ENCODE peak calls at places on chromosome 5, in five cellular contexts. One of them, this sample, is unnamed.

GRCh38 chr5:98911221-98912040 is 17.4 kb downstream of the CHD1 start:
- DNase-seq in neural crest cell: no peak
- DNase-seq in MM.1S: no peak
- DNase-seq in HS-27A: no peak
- DNase-seq in activated CD8-positive, alpha-beta memory T cell treated with anti-CD3 and anti-CD28 coated beads for 4 hours: no peak
- DNase-seq in this sample: no peak

GRCh38 chr5:60520451-60521210 is 179.3 kb downstream of the DEPDC1B start:
- DNase-seq in neural crest cell: no peak
- DNase-seq in MM.1S: no peak
- DNase-seq in HS-27A: no peak
- DNase-seq in activated CD8-positive, alpha-beta memory T cell treated with anti-CD3 and anti-CD28 coated beads for 4 hours: no peak
- DNase-seq in this sample: no peak

GRCh38 chr5:139110526-139111168 is 87.5 kb downstream of the SIL1 start:
- DNase-seq in neural crest cell: no peak
- DNase-seq in MM.1S: no peak
- DNase-seq in HS-27A: no peak
- DNase-seq in activated CD8-positive, alpha-beta memory T cell treated with anti-CD3 and anti-CD28 coated beads for 4 hours: no peak
- DNase-seq in this sample: no peak

GRCh38 chr5:72937517-72938061 is 18.3 kb upstream of the FCHO2 start:
- DNase-seq in neural crest cell: no peak
- DNase-seq in MM.1S: no peak
- DNase-seq in HS-27A: no peak
- DNase-seq in activated CD8-positive, alpha-beta memory T cell treated with anti-CD3 and anti-CD28 coated beads for 4 hours: no peak
- DNase-seq in this sample: no peak

GRCh38 chr5:5583832-5584231 is 161.4 kb downstream of the ICE1 start:
- DNase-seq in neural crest cell: no peak
- DNase-seq in MM.1S: no peak
- DNase-seq in HS-27A: no peak
- DNase-seq in activated CD8-positive, alpha-beta memory T cell treated with anti-CD3 and anti-CD28 coated beads for 4 hours: no peak
- DNase-seq in this sample: no peak

GRCh38 chr5:180216646-180217171 is 7.7 kb upstream of the RASGEF1C start:
- DNase-seq in neural crest cell: no peak
- DNase-seq in MM.1S: no peak
- DNase-seq in HS-27A: no peak
- DNase-seq in activated CD8-positive, alpha-beta memory T cell treated with anti-CD3 and anti-CD28 coated beads for 4 hours: no peak
- DNase-seq in this sample: no peak

GRCh38 chr5:142515036-142515435 is 170.9 kb downstream of the FGF1 start:
- DNase-seq in neural crest cell: no peak
- DNase-seq in MM.1S: no peak
- DNase-seq in HS-27A: no peak
- DNase-seq in activated CD8-positive, alpha-beta memory T cell treated with anti-CD3 and anti-CD28 coated beads for 4 hours: no peak
- DNase-seq in this sample: no peak

GRCh38 chr5:172699999-172700685 is 59.1 kb downstream of the NEURL1B start:
- DNase-seq in neural crest cell: no peak
- DNase-seq in MM.1S: no peak
- DNase-seq in HS-27A: no peak
- DNase-seq in activated CD8-positive, alpha-beta memory T cell treated with anti-CD3 and anti-CD28 coated beads for 4 hours: no peak
- DNase-seq in this sample: no peak

GRCh38 chr5:75622564-75622963 is 11.3 kb downstream of the ANKDD1B start:
- DNase-seq in neural crest cell: no peak
- DNase-seq in MM.1S: no peak
- DNase-seq in HS-27A: no peak
- DNase-seq in activated CD8-positive, alpha-beta memory T cell treated with anti-CD3 and anti-CD28 coated beads for 4 hours: no peak
- DNase-seq in this sample: no peak

GRCh38 chr5:112689510-112689909 is 48.2 kb upstream of the APC start:
- DNase-seq in neural crest cell: no peak
- DNase-seq in MM.1S: no peak
- DNase-seq in HS-27A: no peak
- DNase-seq in activated CD8-positive, alpha-beta memory T cell treated with anti-CD3 and anti-CD28 coated beads for 4 hours: no peak
- DNase-seq in this sample: no peak

GRCh38 chr5:71483355-71483754 is 27.9 kb downstream of the BDP1 start:
- DNase-seq in neural crest cell: no peak
- DNase-seq in MM.1S: no peak
- DNase-seq in HS-27A: peak; percentile 23
- DNase-seq in activated CD8-positive, alpha-beta memory T cell treated with anti-CD3 and anti-CD28 coated beads for 4 hours: no peak
- DNase-seq in this sample: no peak

GRCh38 chr5:135364416-135365262 is 34.4 kb downstream of the MACROH2A1 start:
- DNase-seq in neural crest cell: no peak
- DNase-seq in MM.1S: no peak
- DNase-seq in HS-27A: no peak
- DNase-seq in activated CD8-positive, alpha-beta memory T cell treated with anti-CD3 and anti-CD28 coated beads for 4 hours: no peak
- DNase-seq in this sample: no peak

GRCh38 chr5:80866372-80866771 is 93.8 kb upstream of the RASGRF2 start:
- DNase-seq in neural crest cell: no peak
- DNase-seq in MM.1S: no peak
- DNase-seq in HS-27A: no peak
- DNase-seq in activated CD8-positive, alpha-beta memory T cell treated with anti-CD3 and anti-CD28 coated beads for 4 hours: no peak
- DNase-seq in this sample: no peak

GRCh38 chr5:32307769-32308194 is 5.0 kb downstream of the MTMR12 start:
- DNase-seq in neural crest cell: no peak
- DNase-seq in MM.1S: peak; percentile 34
- DNase-seq in HS-27A: no peak
- DNase-seq in activated CD8-positive, alpha-beta memory T cell treated with anti-CD3 and anti-CD28 coated beads for 4 hours: no peak
- DNase-seq in this sample: no peak

GRCh38 chr5:99449786-99450185 is 521.0 kb upstream of the CHD1 start:
- DNase-seq in neural crest cell: no peak
- DNase-seq in MM.1S: no peak
- DNase-seq in HS-27A: no peak
- DNase-seq in activated CD8-positive, alpha-beta memory T cell treated with anti-CD3 and anti-CD28 coated beads for 4 hours: no peak
- DNase-seq in this sample: no peak

GRCh38 chr5:136030956-136031611 is 2.3 kb downstream of the TGFBI start:
- DNase-seq in neural crest cell: no peak
- DNase-seq in MM.1S: no peak
- DNase-seq in HS-27A: no peak
- DNase-seq in activated CD8-positive, alpha-beta memory T cell treated with anti-CD3 and anti-CD28 coated beads for 4 hours: no peak
- DNase-seq in this sample: no peak

GRCh38 chr5:38208782-38209378 is 49.5 kb upstream of the EGFLAM start:
- DNase-seq in neural crest cell: peak; percentile 17
- DNase-seq in MM.1S: peak; percentile 39
- DNase-seq in HS-27A: peak; percentile 17
- DNase-seq in activated CD8-positive, alpha-beta memory T cell treated with anti-CD3 and anti-CD28 coated beads for 4 hours: no peak
- DNase-seq in this sample: no peak

GRCh38 chr5:91129748-91130147 is 253.4 kb downstream of the ARRDC3 start:
- DNase-seq in neural crest cell: no peak
- DNase-seq in MM.1S: no peak
- DNase-seq in HS-27A: no peak
- DNase-seq in activated CD8-positive, alpha-beta memory T cell treated with anti-CD3 and anti-CD28 coated beads for 4 hours: no peak
- DNase-seq in this sample: no peak

GRCh38 chr5:142143878-142144277 is 35.3 kb downstream of the NDFIP1 start:
- DNase-seq in neural crest cell: no peak
- DNase-seq in MM.1S: peak; percentile 56
- DNase-seq in HS-27A: no peak
- DNase-seq in activated CD8-positive, alpha-beta memory T cell treated with anti-CD3 and anti-CD28 coated beads for 4 hours: no peak
- DNase-seq in this sample: no peak

GRCh38 chr5:112228672-112229071 is 190.4 kb downstream of the EPB41L4A start:
- DNase-seq in neural crest cell: no peak
- DNase-seq in MM.1S: no peak
- DNase-seq in HS-27A: peak; percentile 4
- DNase-seq in activated CD8-positive, alpha-beta memory T cell treated with anti-CD3 and anti-CD28 coated beads for 4 hours: no peak
- DNase-seq in this sample: no peak

GRCh38 chr5:178207183-178207916 is 3.0 kb downstream of the HNRNPAB start:
- DNase-seq in neural crest cell: no peak
- DNase-seq in MM.1S: no peak
- DNase-seq in HS-27A: no peak
- DNase-seq in activated CD8-positive, alpha-beta memory T cell treated with anti-CD3 and anti-CD28 coated beads for 4 hours: no peak
- DNase-seq in this sample: no peak

GRCh38 chr5:122781465-122781864 is 6.6 kb downstream of the SNX2 start:
- DNase-seq in neural crest cell: no peak
- DNase-seq in MM.1S: no peak
- DNase-seq in HS-27A: no peak
- DNase-seq in activated CD8-positive, alpha-beta memory T cell treated with anti-CD3 and anti-CD28 coated beads for 4 hours: no peak
- DNase-seq in this sample: no peak

GRCh38 chr5:151288180-151288579 is 15.4 kb downstream of the SLC36A3 start:
- DNase-seq in neural crest cell: no peak
- DNase-seq in MM.1S: no peak
- DNase-seq in HS-27A: no peak
- DNase-seq in activated CD8-positive, alpha-beta memory T cell treated with anti-CD3 and anti-CD28 coated beads for 4 hours: no peak
- DNase-seq in this sample: no peak

GRCh38 chr5:26932238-26932637 is 106.1 kb downstream of the CDH9 start:
- DNase-seq in neural crest cell: no peak
- DNase-seq in MM.1S: no peak
- DNase-seq in HS-27A: no peak
- DNase-seq in activated CD8-positive, alpha-beta memory T cell treated with anti-CD3 and anti-CD28 coated beads for 4 hours: no peak
- DNase-seq in this sample: no peak

GRCh38 chr5:57454896-57455295 is 27.7 kb downstream of the ACTBL2 start:
- DNase-seq in neural crest cell: no peak
- DNase-seq in MM.1S: no peak
- DNase-seq in HS-27A: no peak
- DNase-seq in activated CD8-positive, alpha-beta memory T cell treated with anti-CD3 and anti-CD28 coated beads for 4 hours: no peak
- DNase-seq in this sample: no peak

This sample was measured in stimulated activated CD8-positive, alpha-beta memory T cell treated with anti-CD3 and anti-CD28 coated beads, Interleukin-4, amount 100 ng/mL, for 4 hours.